ENCODE peak calls at places on chromosomes 4 and X, in eight cellular contexts. N is NCI-H1417, R is upper lobe of right lung, E is small intestine, X is SW480, H is body of pancreas, Z is ELR, T is AG04449. U is an unnamed sample.

GRCh38 chr4:9999956-10000551 is 21.2 kb downstream of the SLC2A9 start:
- DNase-seq in H (no peak), Z (peak), E (no peak), R (no peak), X (no peak), N (no peak), T (no peak), U (no peak)

GRCh38 chr4:53905935-53906377 is 158.4 kb downstream of the CHIC2 start:
- DNase-seq in N (peak), R (no peak), T (no peak), X (peak), H (peak), Z (peak), E (peak), U (peak)

GRCh38 chr4:118973295-118973694 is 84.6 kb downstream of the SYNPO2 start:
- DNase-seq in X (no peak), Z (no peak), E (no peak), T (no peak), R (no peak), N (no peak), H (no peak), U (no peak)

GRCh38 chr4:145843148-145843547 is 95.5 kb downstream of the ZNF827 start:
- DNase-seq in X (no peak), H (no peak), T (peak), E (no peak), R (no peak), N (no peak), Z (peak), U (no peak)

GRCh38 chr4:168835880-168836454 is 174.1 kb downstream of the CBR4 start:
- DNase-seq in Z (no peak), R (no peak), E (no peak), H (no peak), X (no peak), N (no peak), T (no peak), U (no peak)

GRCh38 chrX:133493366-133493765 is 78.1 kb upstream of the GPC4 start:
- DNase-seq in Z (no peak), H (no peak), X (no peak), T (no peak), N (no peak), E (no peak), R (no peak), U (no peak)

GRCh38 chr4:82691431-82691830 is 107.2 kb downstream of the SCD5 start:
- DNase-seq in R (no peak), T (no peak), E (no peak), X (no peak), H (no peak), N (no peak), Z (no peak), U (no peak)

GRCh38 chr4:8739357-8739756 is 132.3 kb downstream of the HMX1 start:
- DNase-seq in T (no peak), R (peak), H (no peak), X (no peak), Z (no peak), E (no peak), N (no peak), U (no peak)

GRCh38 chr4:24659241-24659961 is 75.0 kb upstream of the DHX15 start:
- DNase-seq in N (peak), X (peak), E (no peak), T (no peak), H (no peak), Z (no peak), R (no peak), U (no peak)

GRCh38 chrX:112513154-112513553 is 166.6 kb downstream of the LHFPL1 start:
- DNase-seq in E (no peak), T (peak), N (no peak), X (no peak), R (no peak), Z (no peak), H (no peak), U (no peak)

GRCh38 chrX:2610246-2611170 is 80.6 kb upstream of the CD99 start:
- DNase-seq in E (peak), Z (peak), R (no peak), T (no peak), X (no peak), N (no peak), H (no peak), U (no peak)

GRCh38 chr4:109861941-109862340 is 14.0 kb downstream of the LRIT3 start:
- DNase-seq in H (no peak), N (no peak), X (no peak), T (no peak), Z (no peak), R (no peak), E (no peak), U (no peak)

GRCh38 chr4:3406021-3406420 is 35.7 kb upstream of the HGFAC start:
- DNase-seq in E (no peak), N (no peak), T (no peak), Z (no peak), R (peak), H (peak), X (no peak), U (no peak)

GRCh38 chrX:123764967-123765871 is 32.4 kb upstream of the THOC2 start:
- DNase-seq in Z (peak), T (no peak), E (peak), H (peak), R (peak), N (peak), X (peak), U (peak)

GRCh38 chrX:9614016-9614415 is 149.2 kb downstream of the TBL1X start:
- DNase-seq in E (no peak), H (no peak), T (peak), N (no peak), X (no peak), Z (peak), R (no peak), U (no peak)